ENCODE peak calls at places on chromosomes 16 and 17, in seven cellular contexts. One of them, this sample, is unnamed.

GRCh38 chr17:17900615-17901520 is 64.1 kb upstream of the SREBF1 start:
- DNase-seq in neuronal stem cell: no peak
- DNase-seq in retina: no peak
- DNase-seq in neural crest cell: no peak
- DNase-seq in cardiac muscle cell: no peak
- DNase-seq in GM04504: peak; percentile 98
- DNase-seq in left ventricle myocardium inferior: peak; percentile 81
- DNase-seq in this sample: peak; percentile 91

GRCh38 chr16:86573215-86573614 is 5.1 kb upstream of the FOXL1 start:
- DNase-seq in neuronal stem cell: no peak
- DNase-seq in retina: no peak
- DNase-seq in neural crest cell: no peak
- DNase-seq in cardiac muscle cell: no peak
- DNase-seq in GM04504: no peak
- DNase-seq in left ventricle myocardium inferior: no peak
- DNase-seq in this sample: no peak

GRCh38 chr16:12494716-12495115 is 309.0 kb downstream of the CPPED1 start:
- DNase-seq in neuronal stem cell: no peak
- DNase-seq in retina: no peak
- DNase-seq in neural crest cell: no peak
- DNase-seq in cardiac muscle cell: no peak
- DNase-seq in GM04504: no peak
- DNase-seq in left ventricle myocardium inferior: no peak
- DNase-seq in this sample: no peak

GRCh38 chr16:13064821-13065220 is 163.4 kb downstream of the SHISA9 start:
- DNase-seq in neuronal stem cell: no peak
- DNase-seq in retina: no peak
- DNase-seq in neural crest cell: no peak
- DNase-seq in cardiac muscle cell: no peak
- DNase-seq in GM04504: no peak
- DNase-seq in left ventricle myocardium inferior: no peak
- DNase-seq in this sample: no peak

GRCh38 chr17:7854851-7855642 is at the start of gene TMEM88:
- DNase-seq in neuronal stem cell: peak; percentile 83
- DNase-seq in retina: peak; percentile 57
- DNase-seq in neural crest cell: no peak
- DNase-seq in cardiac muscle cell: peak; percentile 87
- DNase-seq in GM04504: no peak
- DNase-seq in left ventricle myocardium inferior: peak; percentile 47
- DNase-seq in this sample: no peak

GRCh38 chr16:27287887-27288286 is 19.3 kb upstream of the NSMCE1 start:
- DNase-seq in neuronal stem cell: no peak
- DNase-seq in retina: no peak
- DNase-seq in neural crest cell: no peak
- DNase-seq in cardiac muscle cell: no peak
- DNase-seq in GM04504: no peak
- DNase-seq in left ventricle myocardium inferior: no peak
- DNase-seq in this sample: no peak

GRCh38 chr17:44827863-44828262 is 2.2 kb downstream of the GJC1 start:
- DNase-seq in neuronal stem cell: no peak
- DNase-seq in retina: no peak
- DNase-seq in neural crest cell: no peak
- DNase-seq in cardiac muscle cell: no peak
- DNase-seq in GM04504: no peak
- DNase-seq in left ventricle myocardium inferior: no peak
- DNase-seq in this sample: no peak

GRCh38 chr16:89341697-89342694 is 124.5 kb downstream of the ZNF778 start:
- DNase-seq in neuronal stem cell: no peak
- DNase-seq in retina: no peak
- DNase-seq in neural crest cell: no peak
- DNase-seq in cardiac muscle cell: no peak
- DNase-seq in GM04504: no peak
- DNase-seq in left ventricle myocardium inferior: no peak
- DNase-seq in this sample: no peak

GRCh38 chr16:57802635-57803412 is 533 bp upstream of the KIFC3 start:
- DNase-seq in neuronal stem cell: no peak
- DNase-seq in retina: peak; percentile 77
- DNase-seq in neural crest cell: peak; percentile 34
- DNase-seq in cardiac muscle cell: no peak
- DNase-seq in GM04504: no peak
- DNase-seq in left ventricle myocardium inferior: no peak
- DNase-seq in this sample: no peak

GRCh38 chr16:58222532-58223316 is 24.8 kb upstream of the CSNK2A2 start:
- DNase-seq in neuronal stem cell: no peak
- DNase-seq in retina: no peak
- DNase-seq in neural crest cell: no peak
- DNase-seq in cardiac muscle cell: no peak
- DNase-seq in GM04504: no peak
- DNase-seq in left ventricle myocardium inferior: no peak
- DNase-seq in this sample: no peak

GRCh38 chr17:28929769-28930168 is 21.5 kb downstream of the PHF12 start:
- DNase-seq in neuronal stem cell: no peak
- DNase-seq in retina: no peak
- DNase-seq in neural crest cell: no peak
- DNase-seq in cardiac muscle cell: no peak
- DNase-seq in GM04504: no peak
- DNase-seq in left ventricle myocardium inferior: no peak
- DNase-seq in this sample: no peak

GRCh38 chr17:4974064-4974670 is 6.5 kb upstream of the SPAG7 start:
- DNase-seq in neuronal stem cell: no peak
- DNase-seq in retina: no peak
- DNase-seq in neural crest cell: no peak
- DNase-seq in cardiac muscle cell: peak; percentile 54
- DNase-seq in GM04504: no peak
- DNase-seq in left ventricle myocardium inferior: peak; percentile 54
- DNase-seq in this sample: no peak

GRCh38 chr17:41811549-41812175 is at the start of gene P3H4:
- DNase-seq in neuronal stem cell: peak; percentile 80
- DNase-seq in retina: peak; percentile 96
- DNase-seq in neural crest cell: peak; percentile 73
- DNase-seq in cardiac muscle cell: peak; percentile 87
- DNase-seq in GM04504: peak; percentile 58
- DNase-seq in left ventricle myocardium inferior: peak; percentile 78
- DNase-seq in this sample: peak; percentile 89

GRCh38 chr17:1561420-1562177 is 993 bp downstream of the PITPNA start:
- DNase-seq in neuronal stem cell: no peak
- DNase-seq in retina: peak; percentile 63
- DNase-seq in neural crest cell: peak; percentile 32
- DNase-seq in cardiac muscle cell: peak; percentile 70
- DNase-seq in GM04504: no peak
- DNase-seq in left ventricle myocardium inferior: no peak
- DNase-seq in this sample: peak; percentile 20

GRCh38 chr16:77137045-77137444 is 53.9 kb upstream of the MON1B start:
- DNase-seq in neuronal stem cell: no peak
- DNase-seq in retina: no peak
- DNase-seq in neural crest cell: no peak
- DNase-seq in cardiac muscle cell: no peak
- DNase-seq in GM04504: no peak
- DNase-seq in left ventricle myocardium inferior: no peak
- DNase-seq in this sample: no peak

GRCh38 chr16:55671206-55671973 is 15.6 kb downstream of the SLC6A2 start:
- DNase-seq in neuronal stem cell: no peak
- DNase-seq in retina: peak; percentile 43
- DNase-seq in neural crest cell: no peak
- DNase-seq in cardiac muscle cell: no peak
- DNase-seq in GM04504: no peak
- DNase-seq in left ventricle myocardium inferior: no peak
- DNase-seq in this sample: no peak

GRCh38 chr17:1241904-1242303 is 28.3 kb upstream of the BHLHA9 start:
- DNase-seq in neuronal stem cell: no peak
- DNase-seq in retina: no peak
- DNase-seq in neural crest cell: no peak
- DNase-seq in cardiac muscle cell: no peak
- DNase-seq in GM04504: peak; percentile 42
- DNase-seq in left ventricle myocardium inferior: no peak
- DNase-seq in this sample: peak; percentile 81

GRCh38 chr17:64202683-64203430 is 60.2 kb downstream of the TEX2 start:
- DNase-seq in neuronal stem cell: no peak
- DNase-seq in retina: peak; percentile 58
- DNase-seq in neural crest cell: no peak
- DNase-seq in cardiac muscle cell: no peak
- DNase-seq in GM04504: no peak
- DNase-seq in left ventricle myocardium inferior: no peak
- DNase-seq in this sample: no peak

GRCh38 chr17:81537343-81537855 is 9.2 kb downstream of the FSCN2 start:
- DNase-seq in neuronal stem cell: no peak
- DNase-seq in retina: no peak
- DNase-seq in neural crest cell: no peak
- DNase-seq in cardiac muscle cell: peak; percentile 66
- DNase-seq in GM04504: no peak
- DNase-seq in left ventricle myocardium inferior: no peak
- DNase-seq in this sample: no peak

GRCh38 chr17:11641521-11642275 is 43.4 kb downstream of the DNAH9 start:
- DNase-seq in neuronal stem cell: no peak
- DNase-seq in retina: no peak
- DNase-seq in neural crest cell: no peak
- DNase-seq in cardiac muscle cell: no peak
- DNase-seq in GM04504: no peak
- DNase-seq in left ventricle myocardium inferior: no peak
- DNase-seq in this sample: no peak

GRCh38 chr17:4433515-4434031 is at the start of gene SPNS3:
- DNase-seq in neuronal stem cell: no peak
- DNase-seq in retina: no peak
- DNase-seq in neural crest cell: no peak
- DNase-seq in cardiac muscle cell: no peak
- DNase-seq in GM04504: no peak
- DNase-seq in left ventricle myocardium inferior: no peak
- DNase-seq in this sample: no peak

GRCh38 chr16:58286769-58287433 is 7.9 kb downstream of the PRSS54 start:
- DNase-seq in neuronal stem cell: no peak
- DNase-seq in retina: no peak
- DNase-seq in neural crest cell: no peak
- DNase-seq in cardiac muscle cell: no peak
- DNase-seq in GM04504: no peak
- DNase-seq in left ventricle myocardium inferior: no peak
- DNase-seq in this sample: no peak

This sample was measured in NCI-H69.